ENCODE peak calls at places on chromosomes 16 and 17, in nine cellular contexts. B is substantia nigra; W is omental fat pad; M is Panc1; L is Daoy; Y is heart left ventricle; A is CD4-positive, CD25-positive, alpha-beta regulatory T cell; C is amniotic epithelial cell; I is stromal cell of bone marrow. F is an unnamed sample.

GRCh38 chr16:70434489-70435260 is 4.2 kb downstream of the ST3GAL2 start:
- DNase-seq in B (no peak), W (no peak), M (no peak), L (no peak), Y (no peak), A (no peak), C (no peak), I (no peak), F (no peak)

GRCh38 chr16:85363881-85364280 is 249.2 kb upstream of the GSE1 start:
- DNase-seq in B (no peak), W (no peak), M (no peak), L (no peak), Y (no peak), A (no peak), C (peak), I (peak), F (no peak)

GRCh38 chr16:57042157-57043111 is 49.9 kb upstream of the CPNE2 start:
- DNase-seq in B (no peak), W (no peak), M (no peak), L (peak), Y (no peak), A (peak), C (peak), I (no peak), F (no peak)

GRCh38 chr17:57004944-57005579 is 27.1 kb downstream of the SCPEP1 start:
- DNase-seq in B (no peak), W (no peak), M (no peak), L (no peak), Y (no peak), A (no peak), C (no peak), I (no peak), F (no peak)

GRCh38 chr17:19361326-19361725 is 1.2 kb downstream of the B9D1 start:
- DNase-seq in B (no peak), W (no peak), M (no peak), L (no peak), Y (no peak), A (no peak), C (no peak), I (no peak), F (no peak)

GRCh38 chr17:9768381-9768934 is 22.9 kb downstream of the DHRS7C start:
- DNase-seq in B (no peak), W (no peak), M (peak), L (peak), Y (no peak), A (no peak), C (peak), I (peak), F (peak)

GRCh38 chr17:46847204-46848191 is 3.9 kb upstream of the WNT9B start:
- DNase-seq in B (no peak), W (no peak), M (no peak), L (no peak), Y (no peak), A (no peak), C (no peak), I (no peak), F (no peak)

GRCh38 chr17:77845541-77846225 is 112.8 kb upstream of the TNRC6C start:
- DNase-seq in B (no peak), W (no peak), M (no peak), L (no peak), Y (peak), A (no peak), C (no peak), I (no peak), F (no peak)

GRCh38 chr17:80791758-80792284 is 199.8 kb upstream of the CHMP6 start:
- DNase-seq in B (peak), W (peak), M (peak), L (peak), Y (peak), A (no peak), C (peak), I (peak), F (no peak)

GRCh38 chr16:972316-973002 is 1.7 kb upstream of the LMF1 start:
- DNase-seq in B (peak), W (no peak), M (no peak), L (no peak), Y (no peak), A (no peak), C (no peak), I (no peak), F (no peak)

GRCh38 chr16:66901626-66902025 is 17.1 kb downstream of the CDH16 start:
- DNase-seq in B (no peak), W (no peak), M (no peak), L (no peak), Y (peak), A (no peak), C (no peak), I (no peak), F (no peak)

GRCh38 chr17:41836550-41837196 is 641 bp upstream of the NT5C3B start:
- DNase-seq in B (no peak), W (no peak), M (no peak), L (no peak), Y (no peak), A (no peak), C (peak), I (no peak), F (no peak)

GRCh38 chr17:2580641-2581040 is 12.8 kb upstream of the PAFAH1B1 start:
- DNase-seq in B (peak), W (no peak), M (no peak), L (no peak), Y (no peak), A (no peak), C (no peak), I (no peak), F (no peak)

GRCh38 chr16:31269541-31269940 is 9.8 kb downstream of the ITGAM start:
- DNase-seq in B (no peak), W (no peak), M (no peak), L (no peak), Y (no peak), A (no peak), C (no peak), I (no peak), F (no peak)

GRCh38 chr16:70796301-70796700 is 4.7 kb downstream of the VAC14 start:
- DNase-seq in B (no peak), W (no peak), M (no peak), L (no peak), Y (no peak), A (no peak), C (no peak), I (no peak), F (no peak)

GRCh38 chr16:72246423-72246822 is 74.5 kb upstream of the PMFBP1 start:
- DNase-seq in B (no peak), W (no peak), M (no peak), L (no peak), Y (no peak), A (no peak), C (no peak), I (no peak), F (peak)

GRCh38 chr17:45184144-45184543 is 22.5 kb downstream of the HEXIM2 start:
- DNase-seq in B (no peak), W (no peak), M (no peak), L (no peak), Y (no peak), A (no peak), C (no peak), I (no peak), F (no peak)

GRCh38 chr16:23229714-23230113 is 47.2 kb downstream of the SCNN1G start:
- DNase-seq in B (no peak), W (no peak), M (no peak), L (peak), Y (no peak), A (no peak), C (no peak), I (no peak), F (no peak)

GRCh38 chr17:83091257-83092141 is 12.1 kb downstream of the METRNL start:
- DNase-seq in B (no peak), W (no peak), M (no peak), L (peak), Y (peak), A (no peak), C (peak), I (no peak), F (no peak)

GRCh38 chr16:12235110-12235509 is 258.6 kb downstream of the SNX29 start:
- DNase-seq in B (peak), W (no peak), M (no peak), L (no peak), Y (no peak), A (no peak), C (no peak), I (no peak), F (no peak)

GRCh38 chr17:8430966-8431365 is 4.7 kb upstream of the NDEL1 start:
- DNase-seq in B (no peak), W (peak), M (no peak), L (peak), Y (peak), A (no peak), C (peak), I (peak), F (no peak)

F was measured in Jurkat, Clone E6-1.